ENCODE peak calls at places on chromosomes 6 and 20, in six cellular contexts. T, W, Y, Z, V and O are unnamed samples.

GRCh38 chr6:16337280-16337975 is 99.0 kb downstream of the GMPR start:
- DNase-seq in T (no peak), Z (peak), V (peak), Y (peak), W (no peak), O (peak)

GRCh38 chr6:20119446-20119845 is 92.8 kb downstream of the MBOAT1 start:
- DNase-seq in V (no peak), Z (no peak), W (no peak), T (no peak), Y (no peak), O (no peak)

GRCh38 chr6:44363377-44363926 is 21.0 kb downstream of the SPATS1 start:
- DNase-seq in Z (no peak), V (no peak), T (no peak), Y (no peak), W (no peak), O (no peak)

GRCh38 chr20:51760905-51761544 is 7.2 kb downstream of the ATP9A start:
- DNase-seq in Y (peak), W (no peak), T (no peak), V (no peak), Z (peak), O (no peak)

GRCh38 chr6:36358235-36358915 is 21.7 kb upstream of the BNIP5 start:
- DNase-seq in V (no peak), T (no peak), W (no peak), Y (peak), Z (peak), O (no peak)

GRCh38 chr6:35590622-35591066 is 77.9 kb upstream of the TULP1 start:
- DNase-seq in W (no peak), T (no peak), V (no peak), Z (no peak), Y (peak), O (no peak)

GRCh38 chr20:6906871-6907270 is 139.4 kb downstream of the BMP2 start:
- DNase-seq in V (no peak), Y (no peak), Z (no peak), W (no peak), T (no peak), O (no peak)

GRCh38 chr20:63223121-63223825 is 7.3 kb upstream of the YTHDF1 start:
- DNase-seq in T (no peak), V (peak), Y (peak), Z (no peak), W (peak), O (no peak)

GRCh38 chr6:43089874-43090556 is 13.9 kb downstream of the PTK7 start:
- DNase-seq in Z (no peak), V (no peak), Y (no peak), W (no peak), T (no peak), O (no peak)

GRCh38 chr6:148053209-148053608 is 289.4 kb upstream of the SASH1 start:
- DNase-seq in Y (no peak), Z (no peak), W (no peak), T (no peak), V (no peak), O (no peak)

GRCh38 chr6:7087491-7087979 is 20.2 kb upstream of the RREB1 start:
- DNase-seq in Y (no peak), W (peak), V (no peak), T (no peak), Z (no peak), O (no peak)

GRCh38 chr6:54516331-54516730 is 208.1 kb downstream of the TINAG start:
- DNase-seq in V (no peak), Z (no peak), T (no peak), W (no peak), Y (no peak), O (no peak)

GRCh38 chr6:161444966-161445799 is 171.3 kb upstream of the AGPAT4 start:
- DNase-seq in Y (no peak), V (no peak), W (no peak), Z (no peak), T (no peak), O (no peak)

GRCh38 chr6:76682842-76683241 is 610.4 kb upstream of the IMPG1 start:
- DNase-seq in Z (no peak), Y (peak), T (no peak), W (no peak), V (no peak), O (no peak)

GRCh38 chr6:137426007-137426689 is 68.0 kb downstream of the OLIG3 start:
- DNase-seq in V (no peak), Z (no peak), W (no peak), T (no peak), Y (no peak), O (no peak)

GRCh38 chr20:16476032-16476431 is 97.2 kb downstream of the KIF16B start:
- DNase-seq in Y (peak), V (no peak), T (no peak), Z (peak), W (no peak), O (no peak)

GRCh38 chr20:14336667-14337066 is 745 bp downstream of the FLRT3 start:
- DNase-seq in V (no peak), Y (peak), Z (peak), W (no peak), T (no peak), O (no peak)

GRCh38 chr6:2780109-2780730 is 15.0 kb downstream of the WRNIP1 start:
- DNase-seq in T (no peak), Z (no peak), W (no peak), V (no peak), Y (no peak), O (no peak)

GRCh38 chr6:116096979-116097816 is 3.5 kb upstream of the NT5DC1 start:
- DNase-seq in W (no peak), T (no peak), Z (no peak), Y (peak), V (no peak), O (no peak)
- TF ChIP-seq CTCF in W (peak), T (peak), Z (peak), Y (peak), V (no peak), O (no peak)

GRCh38 chr6:15152720-15153119 is 93.1 kb upstream of the JARID2 start:
- DNase-seq in V (no peak), Y (peak), W (no peak), Z (no peak), T (no peak), O (no peak)

GRCh38 chr6:15158821-15159619 is 86.8 kb upstream of the JARID2 start:
- DNase-seq in V (no peak), Z (no peak), T (no peak), Y (no peak), W (no peak), O (no peak)

GRCh38 chr6:15160812-15161211 is 85.1 kb upstream of the JARID2 start:
- DNase-seq in Z (no peak), Y (peak), W (no peak), T (no peak), V (no peak), O (no peak)

GRCh38 chr6:15153191-15153590 is 92.7 kb upstream of the JARID2 start:
- DNase-seq in V (no peak), Y (no peak), W (no peak), T (no peak), Z (no peak), O (no peak)

GRCh38 chr6:15157479-15157878 is 88.4 kb upstream of the JARID2 start:
- DNase-seq in T (no peak), Y (no peak), V (no peak), Z (no peak), W (no peak), O (no peak)
- TF ChIP-seq CTCF in T (no peak), Y (no peak), V (no peak), Z (no peak), W (no peak), O (no peak)

DNA sequence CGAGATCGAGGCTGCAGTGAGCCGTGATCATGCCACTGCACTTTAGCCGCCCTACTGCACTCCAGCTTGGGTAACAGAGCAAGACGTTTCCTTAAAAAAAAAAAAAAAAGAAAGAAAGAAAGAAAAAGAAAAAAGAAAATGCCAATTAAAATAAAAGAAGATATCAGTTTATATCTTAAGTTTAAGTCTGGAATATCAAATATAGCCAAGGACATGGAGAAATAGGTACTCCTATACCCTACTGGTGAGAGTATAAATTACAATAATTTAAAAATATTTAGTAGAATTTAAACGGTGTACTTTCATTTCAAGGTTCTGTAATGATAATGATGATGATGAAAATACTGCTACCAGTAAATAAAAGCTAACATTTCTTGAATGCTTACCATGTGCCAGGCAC is 3.8 kb upstream of the TRIM31 start:
- DNase-seq in Y (no peak), Z (no peak), V (no peak), W (no peak), T (no peak), O (no peak)
- TF ChIP-seq CTCF in Y (no peak), Z (peak), V (no peak), W (no peak), T (peak), O (no peak)

GRCh38 chr6:53065266-53066058 is at the start of gene FBXO9:
- DNase-seq in V (peak), W (peak), Y (no peak), Z (no peak), T (peak), O (no peak)
- TF ChIP-seq CTCF in V (no peak), W (no peak), Y (no peak), Z (no peak), T (peak), O (no peak)

DNA sequence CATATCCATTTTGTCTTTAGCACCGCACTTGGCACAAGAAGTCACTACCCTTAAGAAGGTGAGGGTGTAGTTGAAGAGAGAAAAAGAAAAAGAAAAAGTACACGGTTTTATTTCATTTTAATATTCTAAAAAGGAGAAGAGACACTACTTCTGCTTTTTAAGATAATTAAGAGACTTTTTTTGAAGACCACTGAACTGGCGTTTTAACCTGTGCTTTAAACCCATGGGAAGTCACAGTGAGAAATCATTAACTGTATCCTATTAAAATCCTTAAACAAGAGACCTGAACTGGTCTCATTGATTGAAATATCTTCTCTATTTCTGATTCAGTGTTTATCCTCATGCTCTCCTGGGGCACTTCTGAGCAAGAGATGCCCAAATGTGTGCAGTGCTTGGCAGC is 243.5 kb downstream of the TMEM242 start:
- DNase-seq in T (no peak), V (no peak), W (no peak), Z (no peak), Y (no peak), O (no peak)
- TF ChIP-seq CTCF in T (no peak), V (no peak), W (no peak), Z (no peak), Y (no peak), O (no peak)